ENCODE peak calls at places on chromosomes 13 and 19, in seven cellular contexts. W is progenitor cell of endocrine pancreas, F is GM10248, Y is AG09309, C is right atrium auricular region, K is heart right ventricle, S is fibroblast of mammary gland. P is an unnamed sample.

GRCh38 chr13:52130641-52131040 is 1.8 kb upstream of the NEK5 start:
- DNase-seq in W (no peak), F (no peak), Y (no peak), C (no peak), K (no peak), S (no peak), P (no peak)

GRCh38 chr19:44401108-44401786 is at the start of gene ZNF285:
- DNase-seq in W (peak), F (peak), Y (peak), C (peak), K (peak), S (peak), P (peak)

GRCh38 chr19:33578697-33579096 is 43.1 kb upstream of the CHST8 start:
- DNase-seq in W (no peak), F (no peak), Y (no peak), C (no peak), K (no peak), S (no peak), P (no peak)

GRCh38 chr13:27276188-27276587 is 5.6 kb downstream of the RASL11A start:
- DNase-seq in W (no peak), F (no peak), Y (peak), C (no peak), K (no peak), S (peak), P (peak)

GRCh38 chr19:8899356-8899755 is 67.2 kb downstream of the MBD3L1 start:
- DNase-seq in W (no peak), F (no peak), Y (no peak), C (no peak), K (no peak), S (no peak), P (no peak)

GRCh38 chr19:19224852-19225494 is 13.2 kb downstream of the NCAN start:
- DNase-seq in W (peak), F (peak), Y (peak), C (no peak), K (peak), S (peak), P (peak)

GRCh38 chr19:17779281-17779930 is 15.5 kb upstream of the B3GNT3 start:
- DNase-seq in W (no peak), F (no peak), Y (no peak), C (no peak), K (no peak), S (peak), P (peak)

GRCh38 chr13:42947925-42948324 is 44.1 kb downstream of the EPSTI1 start:
- DNase-seq in W (no peak), F (no peak), Y (no peak), C (no peak), K (no peak), S (no peak), P (no peak)

GRCh38 chr19:56085571-56086275 is 35.4 kb downstream of the ZNF787 start:
- DNase-seq in W (no peak), F (no peak), Y (no peak), C (no peak), K (no peak), S (peak), P (peak)

GRCh38 chr19:19053508-19054314 is 10.1 kb upstream of the SLC25A42 start:
- DNase-seq in W (peak), F (peak), Y (no peak), C (no peak), K (peak), S (peak), P (peak)

GRCh38 chr19:46674416-46675178 is 13.6 kb upstream of the DACT3 start:
- DNase-seq in W (no peak), F (no peak), Y (no peak), C (no peak), K (no peak), S (no peak), P (no peak)

GRCh38 chr13:111954681-111955411 is 112.1 kb upstream of the SOX1 start:
- DNase-seq in W (no peak), F (no peak), Y (no peak), C (peak), K (no peak), S (no peak), P (no peak)

GRCh38 chr19:7658219-7658686 is 10.6 kb upstream of the RETN start:
- DNase-seq in W (no peak), F (peak), Y (no peak), C (no peak), K (no peak), S (no peak), P (no peak)

GRCh38 chr19:19214892-19215291 is 3.1 kb downstream of the NCAN start:
- DNase-seq in W (peak), F (no peak), Y (no peak), C (no peak), K (peak), S (peak), P (peak)

GRCh38 chr19:7272856-7273578 is 21.2 kb downstream of the INSR start:
- DNase-seq in W (no peak), F (peak), Y (peak), C (no peak), K (no peak), S (peak), P (peak)

GRCh38 chr19:39506944-39507714 is 7.8 kb upstream of the SELENOV start:
- DNase-seq in W (peak), F (peak), Y (no peak), C (no peak), K (no peak), S (peak), P (peak)

GRCh38 chr19:50266896-50267295 is 62.3 kb downstream of the KCNC3 start:
- DNase-seq in W (no peak), F (peak), Y (no peak), C (no peak), K (no peak), S (no peak), P (no peak)

GRCh38 chr13:59906413-59907027 is 257.2 kb downstream of the DIAPH3 start:
- DNase-seq in W (no peak), F (no peak), Y (peak), C (no peak), K (no peak), S (peak), P (peak)
- TF ChIP-seq CTCF in W (peak), F (peak), Y (peak), C (no peak), K (no peak), S (peak), P (peak)

GRCh38 chr19:5823579-5824281 is 15.8 kb downstream of the FUT6 start:
- DNase-seq in W (no peak), F (no peak), Y (no peak), C (no peak), K (no peak), S (no peak), P (no peak)
- TF ChIP-seq CTCF in W (no peak), F (no peak), Y (peak), C (no peak), K (no peak), S (peak), P (peak)

GRCh38 chr13:77820431-77821149 is 98.0 kb downstream of the EDNRB start:
- DNase-seq in W (no peak), F (no peak), Y (no peak), C (no peak), K (no peak), S (no peak), P (no peak)
- TF ChIP-seq CTCF in W (peak), F (no peak), Y (no peak), C (no peak), K (no peak), S (peak), P (no peak)

DNA sequence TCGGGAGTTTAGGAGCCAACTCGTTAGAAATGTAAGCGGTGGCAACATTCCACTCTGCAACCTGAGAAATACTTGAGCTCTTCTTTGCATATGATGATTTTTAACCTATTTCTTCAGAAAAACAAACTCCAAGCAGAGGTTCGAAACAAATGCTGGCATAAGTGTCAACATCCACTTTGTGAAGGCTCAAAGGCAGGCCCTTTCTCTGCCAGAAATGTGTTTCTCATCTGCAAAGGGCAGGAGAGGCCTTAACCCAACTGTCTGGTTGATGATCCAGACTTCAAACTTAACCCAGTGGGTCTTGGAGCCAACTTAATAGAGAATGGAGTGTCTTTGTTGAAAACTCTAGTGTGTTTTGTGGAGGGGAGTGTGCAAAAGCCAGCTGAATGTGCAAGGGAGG is 28.4 kb upstream of the ZNF507 start:
- DNase-seq in W (no peak), F (no peak), Y (no peak), C (no peak), K (no peak), S (no peak), P (no peak)
- TF ChIP-seq CTCF in W (no peak), F (no peak), Y (no peak), C (no peak), K (no peak), S (no peak), P (no peak)

GRCh38 chr13:91185294-91185863 is 162.1 kb upstream of the MIR17HG start:
- DNase-seq in W (no peak), F (no peak), Y (no peak), C (no peak), K (no peak), S (peak), P (no peak)
- TF ChIP-seq CTCF in W (peak), F (no peak), Y (no peak), C (no peak), K (no peak), S (peak), P (peak)

DNA sequence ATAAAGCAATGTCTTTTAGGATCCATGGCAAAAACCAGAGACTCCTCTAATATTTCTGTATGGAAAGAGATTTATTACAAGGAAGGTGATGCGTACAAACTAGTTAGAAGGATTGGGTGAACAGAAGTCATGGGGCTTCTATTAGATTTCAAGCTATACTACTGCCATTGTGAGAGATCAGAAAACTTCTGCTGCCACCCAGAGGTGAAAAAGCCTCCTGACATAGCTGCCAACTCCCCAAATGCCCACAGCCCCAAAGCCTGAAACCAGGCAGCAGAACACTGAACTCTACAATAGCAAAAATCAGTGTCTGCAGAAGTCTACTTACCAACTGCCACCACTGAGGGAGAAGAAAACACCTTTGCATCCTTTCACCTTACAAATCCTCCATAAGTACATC is 379.0 kb upstream of the MIR17HG start:
- DNase-seq in W (no peak), F (no peak), Y (no peak), C (no peak), K (no peak), S (peak), P (no peak)
- TF ChIP-seq CTCF in W (peak), F (no peak), Y (no peak), C (peak), K (peak), S (peak), P (no peak)